ENCODE peak calls at places on chromosomes 2 and 18, in four cellular contexts. K is GM12892, U is GDM1, G is LNCaP clone FGC. H is an unnamed sample.

GRCh38 chr2:106144621-106145331 is 49.3 kb downstream of the UXS1 start:
- DNase-seq in K (no peak), G (no peak), U (no peak), H (no peak)

GRCh38 chr2:230664128-230664527 is 48.5 kb upstream of the CAB39 start:
- DNase-seq in G (no peak), K (no peak), U (no peak), H (peak)

GRCh38 chr2:118689456-118689855 is 158.0 kb downstream of the EN1 start:
- DNase-seq in G (no peak), K (no peak), U (no peak), H (no peak)

GRCh38 chr18:58541137-58541788 is 87.6 kb downstream of the ALPK2 start:
- DNase-seq in U (no peak), K (no peak), G (no peak), H (no peak)

GRCh38 chr2:112640800-112641675 is 4.7 kb upstream of the SLC20A1 start:
- DNase-seq in K (no peak), U (no peak), G (no peak), H (no peak)

GRCh38 chr2:203580846-203581245 is 45.7 kb upstream of the RAPH1 start:
- DNase-seq in U (no peak), K (no peak), G (no peak), H (no peak)

GRCh38 chr2:38154395-38154794 is 78.4 kb upstream of the CYP1B1 start:
- DNase-seq in G (no peak), U (no peak), K (no peak), H (no peak)

GRCh38 chr2:237932731-237933131 is 34.1 kb upstream of the UBE2F start:
- DNase-seq in U (no peak), G (no peak), K (no peak), H (no peak)

GRCh38 chr2:50126077-50126476 is 905.9 kb downstream of the NRXN1 start:
- DNase-seq in U (no peak), G (no peak), K (no peak), H (no peak)

GRCh38 chr2:181123798-181124217 is 143.4 kb downstream of the UBE2E3 start:
- DNase-seq in K (peak), U (peak), G (no peak), H (no peak)

GRCh38 chr18:10119991-10120390 is 206.2 kb downstream of the VAPA start:
- DNase-seq in U (no peak), K (no peak), G (no peak), H (no peak)

GRCh38 chr2:144377929-144378328 is 142.0 kb downstream of the ZEB2 start:
- DNase-seq in U (no peak), G (no peak), K (no peak), H (no peak)

GRCh38 chr2:173216668-173217067 is 138.0 kb upstream of the CDCA7 start:
- DNase-seq in G (no peak), U (no peak), K (no peak), H (no peak)

GRCh38 chr18:58668211-58668610 is 3.1 kb upstream of the MALT1 start:
- DNase-seq in G (no peak), U (no peak), K (no peak), H (no peak)

GRCh38 chr2:10608273-10608672 is 81.5 kb downstream of the NOL10 start:
- DNase-seq in U (no peak), G (no peak), K (no peak), H (no peak)

GRCh38 chr2:164690361-164690760 is 69.1 kb upstream of the GRB14 start:
- DNase-seq in G (no peak), K (no peak), U (no peak), H (no peak)

H was measured in left ventricle myocardium superior.